ENCODE peak calls at places on chromosomes 3 and 15, in eight cellular contexts. T, R, Y, O, L, Q, N and S are unnamed samples.

GRCh38 chr15:93997071-93997658 is 234.2 kb upstream of the MCTP2 start:
- DNase-seq in T (no peak), R (peak; percentile 51), Y (no peak), O (no peak), L (peak; percentile 57), Q (peak; percentile 33), N (peak; percentile 54), S (no peak)

GRCh38 chr3:184611606-184612304 is 50.2 kb downstream of the EPHB3 start:
- DNase-seq in T (no peak), R (no peak), Y (no peak), O (no peak), L (no peak), Q (peak; percentile 51), N (no peak), S (no peak)

GRCh38 chr3:71130516-71131384 is 452.8 kb downstream of the FOXP1 start:
- DNase-seq in T (peak; percentile 46), R (peak; percentile 47), Y (no peak), O (peak; percentile 33), L (peak; percentile 76), Q (peak; percentile 80), N (peak; percentile 37), S (no peak)

GRCh38 chr15:76973906-76974305 is 21.0 kb upstream of the PSTPIP1 start:
- DNase-seq in T (no peak), R (no peak), Y (no peak), O (no peak), L (no peak), Q (no peak), N (no peak), S (no peak)

GRCh38 chr3:46419816-46420215 is 12.8 kb downstream of the CCRL2 start:
- DNase-seq in T (no peak), R (no peak), Y (no peak), O (no peak), L (no peak), Q (no peak), N (no peak), S (no peak)

GRCh38 chr3:190492966-190493365 is 20.9 kb upstream of the IL1RAP start:
- DNase-seq in T (no peak), R (no peak), Y (no peak), O (no peak), L (no peak), Q (no peak), N (no peak), S (no peak)

GRCh38 chr3:12401208-12401607 is 83.1 kb upstream of the TSEN2 start:
- DNase-seq in T (no peak), R (no peak), Y (no peak), O (no peak), L (no peak), Q (no peak), N (no peak), S (no peak)

GRCh38 chr3:46865034-46865507 is 1.8 kb upstream of the MYL3 start:
- DNase-seq in T (no peak), R (peak; percentile 55), Y (no peak), O (peak; percentile 66), L (no peak), Q (peak; percentile 89), N (peak; percentile 49), S (no peak)

GRCh38 chr15:39083213-39083612 is 497.7 kb upstream of the THBS1 start:
- DNase-seq in T (no peak), R (peak; percentile 25), Y (no peak), O (no peak), L (no peak), Q (peak; percentile 52), N (peak; percentile 32), S (no peak)

GRCh38 chr3:184284696-184285095 is 8.9 kb downstream of the ECE2 start:
- DNase-seq in T (no peak), R (peak; percentile 72), Y (peak; percentile 80), O (no peak), L (peak; percentile 81), Q (peak; percentile 66), N (peak; percentile 73), S (peak; percentile 91)

GRCh38 chr15:90232941-90233700 is 620 bp downstream of the CIB1 start:
- DNase-seq in T (no peak), R (peak; percentile 77), Y (peak; percentile 71), O (peak; percentile 56), L (peak; percentile 60), Q (peak; percentile 42), N (peak; percentile 62), S (no peak)

GRCh38 chr3:85737846-85738245 is 779.1 kb downstream of the CADM2 start:
- DNase-seq in T (no peak), R (no peak), Y (no peak), O (no peak), L (peak; percentile 68), Q (no peak), N (peak; percentile 37), S (no peak)

GRCh38 chr3:57949344-57949743 is 58.9 kb upstream of the FLNB start:
- DNase-seq in T (no peak), R (no peak), Y (no peak), O (no peak), L (no peak), Q (no peak), N (no peak), S (no peak)

GRCh38 chr15:25450163-25450562 is 11.3 kb upstream of the UBE3A start:
- DNase-seq in T (no peak), R (no peak), Y (no peak), O (no peak), L (no peak), Q (no peak), N (peak; percentile 10), S (no peak)

GRCh38 chr3:139935071-139935865 is at the start of gene CLSTN2:
- DNase-seq in T (peak; percentile 82), R (no peak), Y (peak; percentile 76), O (peak; percentile 78), L (no peak), Q (peak; percentile 7), N (peak; percentile 42), S (peak; percentile 52)

GRCh38 chr3:57910988-57911387 is 97.2 kb upstream of the FLNB start:
- DNase-seq in T (no peak), R (peak; percentile 40), Y (no peak), O (no peak), L (peak; percentile 53), Q (no peak), N (peak; percentile 41), S (no peak)

GRCh38 chr15:57896114-57896513 is 169.4 kb downstream of the ALDH1A2 start:
- DNase-seq in T (no peak), R (no peak), Y (no peak), O (no peak), L (no peak), Q (no peak), N (no peak), S (no peak)

GRCh38 chr3:170477395-170477794 is 58.7 kb downstream of the CLDN11 start:
- DNase-seq in T (no peak), R (peak; percentile 9), Y (no peak), O (no peak), L (peak; percentile 39), Q (no peak), N (peak; percentile 41), S (no peak)

DNA sequence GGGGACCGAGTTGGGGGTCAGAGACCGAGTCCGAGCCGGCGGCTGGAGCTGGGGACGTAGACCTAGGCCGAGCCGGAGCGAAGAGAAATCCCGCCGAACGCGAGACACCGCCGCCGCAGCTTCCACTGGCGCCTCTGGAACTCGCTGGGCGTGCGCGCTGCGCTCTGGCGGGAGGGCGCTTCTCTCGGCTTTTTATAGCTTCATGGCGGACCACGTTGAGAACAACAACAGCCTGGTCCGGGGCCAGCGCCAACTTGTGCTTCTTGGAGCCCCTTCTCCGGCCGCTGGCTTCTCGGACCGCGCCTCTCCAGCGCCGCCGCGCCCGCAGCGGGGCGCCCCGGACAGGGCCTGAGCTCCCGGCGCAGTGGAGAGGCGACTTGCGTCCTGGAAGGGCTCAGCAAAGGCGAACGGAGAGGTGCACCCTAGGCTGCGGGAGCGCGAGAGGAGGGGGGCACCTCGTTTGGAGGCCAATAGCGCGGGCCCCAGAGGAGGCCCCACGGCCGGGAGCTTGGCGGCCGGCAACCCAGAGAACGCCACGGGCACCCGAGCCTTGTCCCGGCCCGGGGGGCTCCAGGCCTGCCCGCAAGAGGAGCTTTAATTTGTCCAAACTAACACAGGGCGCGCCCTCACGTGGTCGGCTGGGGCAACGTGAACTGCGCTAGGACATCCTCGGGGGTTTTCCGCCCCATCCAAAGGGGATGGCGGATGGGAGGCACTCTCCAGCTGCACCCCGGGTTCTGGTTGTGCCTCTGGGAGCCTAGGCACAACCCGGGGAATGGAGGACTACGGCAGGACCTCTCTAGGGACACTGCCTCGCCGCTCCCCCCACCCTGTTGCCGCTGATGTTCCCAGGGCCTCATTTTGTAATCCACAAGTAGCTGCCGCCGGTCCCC is 37.7 kb downstream of the HMCES start:
- DNase-seq in T (peak; percentile 96), R (peak; percentile 82), Y (peak; percentile 82), O (peak; percentile 87), L (peak; percentile 77), Q (peak; percentile 78), N (peak; percentile 80), S (peak; percentile 81)
- TF ChIP-seq CTCF in T (peak; percentile 47), R (peak; percentile 49), Y (peak; percentile 13), O (peak; percentile 7), L (peak; percentile 72), Q (peak; percentile 55), N (peak; percentile 43), S (peak; percentile 65)

GRCh38 chr15:40108855-40109735 is at the start of gene BMF:
- DNase-seq in T (peak; percentile 100), R (peak; percentile 98), Y (peak; percentile 100), O (peak; percentile 100), L (peak; percentile 100), Q (peak; percentile 99), N (peak; percentile 100), S (peak; percentile 98)
- TF ChIP-seq CTCF in T (no peak), R (peak; percentile 23), Y (no peak), O (no peak), L (peak; percentile 68), Q (peak; percentile 36), N (peak; percentile 25), S (peak; percentile 34)

DNA sequence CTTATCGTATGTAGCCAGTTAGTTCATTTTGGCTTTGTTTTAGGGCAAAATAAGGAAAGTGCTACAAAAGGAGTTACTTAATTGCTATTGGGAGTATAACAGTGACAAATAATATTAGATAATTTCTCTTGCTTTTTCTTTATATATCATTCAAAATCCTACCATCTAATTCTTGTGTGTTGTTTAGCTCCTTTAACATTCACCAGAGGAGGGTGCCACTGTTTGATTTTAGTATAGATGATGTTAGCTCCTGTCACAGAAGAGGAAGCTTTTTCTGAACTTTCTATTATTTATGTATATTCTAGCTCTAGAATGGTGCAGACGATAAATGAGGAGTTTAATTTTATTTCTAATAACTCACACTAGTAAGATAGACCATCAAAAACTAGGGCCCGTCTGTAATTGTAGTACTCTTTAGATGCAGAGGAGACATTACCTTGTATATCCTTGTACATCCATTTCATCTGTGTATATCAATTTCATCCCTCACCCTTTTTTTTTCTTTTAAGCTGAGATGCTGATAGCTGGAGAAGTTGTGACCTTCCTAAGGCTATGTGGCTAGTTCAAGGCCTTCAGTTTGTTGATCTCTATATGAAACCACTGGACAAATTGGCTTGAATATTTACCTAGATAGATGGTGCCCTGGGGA is 3.0 kb downstream of the PPM1L start:
- DNase-seq in T (no peak), R (no peak), Y (no peak), O (no peak), L (no peak), Q (no peak), N (no peak), S (no peak)
- TF ChIP-seq CTCF in T (no peak), R (no peak), Y (no peak), O (no peak), L (peak; percentile 26), Q (no peak), N (no peak), S (peak; percentile 11)

DNA sequence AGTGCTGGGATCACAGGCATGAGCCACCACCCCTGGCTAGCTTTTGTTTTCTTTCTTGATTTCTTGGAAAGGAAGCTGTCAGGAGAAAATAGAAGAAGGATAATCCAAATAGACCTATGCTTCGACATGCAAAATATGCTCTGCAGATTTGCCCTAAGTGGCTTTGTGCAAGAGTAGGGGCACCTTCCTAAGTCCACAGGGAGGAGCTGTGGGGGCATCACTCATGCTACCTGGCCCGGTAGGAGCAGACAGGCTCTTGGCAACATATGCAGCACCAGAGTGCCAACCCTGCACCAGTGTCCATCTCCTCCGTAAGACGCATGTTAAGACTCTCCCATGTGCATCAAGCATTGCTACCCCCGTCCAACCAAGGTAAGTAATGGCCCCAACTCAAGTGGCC is 190.7 kb upstream of the UBE2E1 start:
- DNase-seq in T (no peak), R (no peak), Y (no peak), O (no peak), L (no peak), Q (no peak), N (no peak), S (no peak)
- TF ChIP-seq CTCF in T (no peak), R (no peak), Y (no peak), O (no peak), L (peak; percentile 17), Q (no peak), N (no peak), S (no peak)